ENCODE peak calls at places on chromosome 21, in five cellular contexts. E, H, V, L and Q are unnamed samples. For H3K9me3, the result is how much of the 10 kb centered on the place peaks cover.

GRCh38 chr21:43937898-43938309 is 72.9 kb downstream of the AGPAT3 start:
- DNase-seq in E (no peak), H (no peak), V (no peak), L (no peak), Q (no peak)

GRCh38 chr21:17775431-17776126 is 43.6 kb downstream of the C21orf91 start:
- DNase-seq in E (no peak), H (no peak), V (no peak), L (no peak), Q (no peak)

GRCh38 chr21:36330904-36331303 is 10.9 kb downstream of the MORC3 start:
- DNase-seq in E (peak), H (peak), V (no peak), L (no peak), Q (peak)

GRCh38 chr21:37811711-37812110 is 104.5 kb downstream of the KCNJ6 start:
- DNase-seq in E (no peak), H (no peak), V (no peak), L (no peak), Q (no peak)

GRCh38 chr21:43937051-43937832 is 72.2 kb downstream of the AGPAT3 start:
- DNase-seq in E (no peak), H (no peak), V (no peak), L (no peak), Q (peak)

GRCh38 chr21:44370027-44370735 is 16.8 kb downstream of the TRPM2 start:
- DNase-seq in E (peak), H (no peak), V (no peak), L (no peak), Q (peak)

GRCh38 chr21:17003763-17004373 is 509.0 kb upstream of the CXADR start:
- DNase-seq in E (no peak), H (no peak), V (no peak), L (no peak), Q (no peak)

GRCh38 chr21:44984792-44985440 is 45.1 kb downstream of the SLX9 start:
- DNase-seq in E (no peak), H (no peak), V (peak), L (no peak), Q (peak)

GRCh38 chr21:42112857-42113256 is 41.7 kb downstream of the UMODL1 start:
- DNase-seq in E (no peak), H (no peak), V (no peak), L (no peak), Q (no peak)

GRCh38 chr21:42716074-42716473 is 62.7 kb downstream of the PDE9A start:
- DNase-seq in E (no peak), H (no peak), V (no peak), L (no peak), Q (no peak)

GRCh38 chr21:39668369-39668768 is 55.6 kb downstream of the B3GALT5 start:
- DNase-seq in E (no peak), H (no peak), V (no peak), L (no peak), Q (no peak)

GRCh38 chr21:31201548-31201947 is 142.5 kb downstream of the TIAM1 start:
- DNase-seq in E (peak), H (no peak), V (no peak), L (no peak), Q (no peak)

GRCh38 chr21:46509760-46510159 is 51.1 kb downstream of the DIP2A start:
- DNase-seq in E (peak), H (peak), V (no peak), L (no peak), Q (no peak)

GRCh38 chr21:42655797-42656770 is 2.7 kb downstream of the PDE9A start:
- DNase-seq in E (no peak), H (no peak), V (no peak), L (no peak), Q (peak)

GRCh38 chr21:37176716-37177115 is 90.4 kb downstream of the VPS26C start:
- DNase-seq in E (peak), H (peak), V (no peak), L (no peak), Q (no peak)

GRCh38 chr21:36156815-36157670 is at the start of gene DOP1B:
- DNase-seq in E (no peak), H (no peak), V (no peak), L (no peak), Q (peak)

GRCh38 chr21:17903929-17904639 is 84.9 kb upstream of the C21orf91 start:
- DNase-seq in E (no peak), H (no peak), V (peak), L (no peak), Q (no peak)

GRCh38 chr21:35473496-35473895 is 424.4 kb upstream of the RUNX1 start:
- DNase-seq in E (no peak), H (no peak), V (no peak), L (no peak), Q (no peak)

GRCh38 chr21:33289199-33289819 is 23.1 kb downstream of the IL10RB start:
- DNase-seq in E (no peak), H (no peak), V (no peak), L (no peak), Q (no peak)

GRCh38 chr21:42423197-42423675 is 19.5 kb downstream of the UBASH3A start:
- DNase-seq in E (no peak), H (no peak), V (no peak), L (no peak), Q (no peak)

GRCh38 chr21:33586927-33587326 is 1.6 kb downstream of the DONSON start:
- DNase-seq in E (no peak), H (no peak), V (no peak), L (no peak), Q (no peak)

GRCh38 chr21:35273331-35273730 is 224.2 kb upstream of the RUNX1 start:
- DNase-seq in E (no peak), H (no peak), V (no peak), L (no peak), Q (no peak)

GRCh38 chr21:46194374-46195334 is 10.4 kb upstream of the SPATC1L start:
- DNase-seq in E (no peak), H (peak), V (peak), L (no peak), Q (no peak)

GRCh38 chr21:29656504-29657227 is 283.1 kb downstream of the GRIK1 start:
- DNase-seq in E (no peak), H (no peak), V (no peak), L (no peak), Q (no peak)
- H3K27ac ChIP-seq in E (no peak), H (no peak), V (no peak), L (no peak), Q (no peak)

GRCh38 chr21:8991968-8992621 is 1529.3 kb upstream of the TPTE start:
- DNase-seq in E (no peak), H (no peak), V (no peak), L (peak), Q (no peak)

GRCh38 chr21:8993943-8994639 is 1527.3 kb upstream of the TPTE start:
- DNase-seq in E (no peak), H (no peak), V (no peak), L (no peak), Q (no peak)

GRCh38 chr21:8993284-8993942 is 1528.0 kb upstream of the TPTE start:
- DNase-seq in E (no peak), H (no peak), V (no peak), L (peak), Q (no peak)

GRCh38 chr21:8991088-8991907 is 1530.1 kb upstream of the TPTE start:
- DNase-seq in E (no peak), H (no peak), V (no peak), L (peak), Q (no peak)

GRCh38 chr21:8992731-8993174 is 1528.6 kb upstream of the TPTE start:
- DNase-seq in E (no peak), H (no peak), V (no peak), L (peak), Q (peak)
- H3K9me3 ChIP-seq in E (under half), H (under half), V (under half), L (under half), Q (under half)

GRCh38 chr21:25938673-25939395 is 204.1 kb downstream of the GABPA start:
- DNase-seq in E (peak), H (no peak), V (no peak), L (no peak), Q (no peak)

GRCh38 chr21:25939396-25939761 is 204.6 kb downstream of the GABPA start:
- DNase-seq in E (no peak), H (no peak), V (no peak), L (no peak), Q (no peak)

GRCh38 chr21:25934771-25935224 is 200.0 kb downstream of the GABPA start:
- DNase-seq in E (peak), H (peak), V (peak), L (no peak), Q (peak)

GRCh38 chr21:25934130-25934529 is 199.4 kb downstream of the GABPA start:
- DNase-seq in E (no peak), H (no peak), V (no peak), L (no peak), Q (no peak)

DNA sequence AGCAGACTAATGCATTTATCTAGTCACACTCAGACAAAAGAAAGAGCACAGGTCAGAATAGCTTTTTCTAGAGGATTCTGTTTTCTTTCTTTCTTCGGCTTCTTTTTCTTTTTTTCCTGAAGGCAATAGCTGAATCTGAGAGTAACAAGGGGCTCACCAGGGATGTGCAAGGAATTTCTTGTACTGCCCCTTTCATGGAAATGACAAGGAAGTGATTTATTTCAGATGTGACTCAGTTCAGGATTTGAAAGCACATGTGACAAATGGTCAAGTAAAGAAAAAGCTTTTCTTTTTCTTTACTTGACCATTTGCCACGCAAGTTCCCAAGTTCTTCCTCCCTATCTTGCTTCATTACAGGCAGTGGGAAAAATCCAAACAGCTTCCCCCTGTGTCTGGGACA is 202.0 kb downstream of the GABPA start:
- DNase-seq in E (no peak), H (no peak), V (no peak), L (no peak), Q (no peak)
- H3K27ac ChIP-seq in E (no peak), H (no peak), V (peak), L (no peak), Q (no peak)

GRCh38 chr21:9758141-9758540 is 763.2 kb upstream of the TPTE start:
- DNase-seq in E (no peak), H (no peak), V (no peak), L (no peak), Q (no peak)
- H3K9me3 ChIP-seq in E (under half), H (under half), V (under half), L (under half), Q (under half)

GRCh38 chr21:26843912-26844257 is 1.3 kb downstream of the ADAMTS1 start:
- DNase-seq in E (no peak), H (no peak), V (peak), L (no peak), Q (no peak)
- H3K27ac ChIP-seq in E (peak), H (no peak), V (peak), L (no peak), Q (peak)

GRCh38 chr21:20031807-20032206 is 966.4 kb upstream of the NCAM2 start:
- DNase-seq in E (no peak), H (no peak), V (no peak), L (no peak), Q (no peak)
- H3K9me3 ChIP-seq in E (under half), H (under half), V (under half), L (under half), Q (under half)